ENCODE peak calls at places on chromosomes 12 and 14, in five cellular contexts. One of them, this sample, is unnamed. For H3K36me3, the result is how much of the 10 kb centered on the place peaks cover.

GRCh38 chr14:33369972-33370371 is 431.3 kb downstream of the NPAS3 start:
- DNase-seq in pancreas: no peak
- DNase-seq in GM12878: peak
- DNase-seq in RWPE2: no peak
- DNase-seq in mucosa of descending colon: no peak
- DNase-seq in this sample: no peak

GRCh38 chr14:33249361-33249760 is 310.7 kb downstream of the NPAS3 start:
- DNase-seq in pancreas: no peak
- DNase-seq in GM12878: no peak
- DNase-seq in RWPE2: no peak
- DNase-seq in mucosa of descending colon: no peak
- DNase-seq in this sample: no peak

GRCh38 chr14:64942531-64943111 is at the start of gene GPX2:
- DNase-seq in pancreas: peak
- DNase-seq in GM12878: no peak
- DNase-seq in RWPE2: no peak
- DNase-seq in mucosa of descending colon: peak
- DNase-seq in this sample: no peak

GRCh38 chr12:87813476-87814234 is 215.5 kb downstream of the C12orf50 start:
- DNase-seq in pancreas: no peak
- DNase-seq in GM12878: no peak
- DNase-seq in RWPE2: no peak
- DNase-seq in mucosa of descending colon: no peak
- DNase-seq in this sample: no peak

GRCh38 chr12:63068857-63069442 is 82.1 kb downstream of the AVPR1A start:
- DNase-seq in pancreas: no peak
- DNase-seq in GM12878: no peak
- DNase-seq in RWPE2: no peak
- DNase-seq in mucosa of descending colon: peak
- DNase-seq in this sample: no peak

GRCh38 chr12:3379079-3379478 is 111.9 kb upstream of the PRMT8 start:
- DNase-seq in pancreas: no peak
- DNase-seq in GM12878: no peak
- DNase-seq in RWPE2: no peak
- DNase-seq in mucosa of descending colon: no peak
- DNase-seq in this sample: no peak

GRCh38 chr14:30291216-30291615 is 267.7 kb upstream of the G2E3 start:
- DNase-seq in pancreas: no peak
- DNase-seq in GM12878: no peak
- DNase-seq in RWPE2: no peak
- DNase-seq in mucosa of descending colon: no peak
- DNase-seq in this sample: peak

GRCh38 chr12:46921754-46922113 is 95.9 kb upstream of the SLC38A4 start:
- DNase-seq in pancreas: no peak
- DNase-seq in GM12878: no peak
- DNase-seq in RWPE2: no peak
- DNase-seq in mucosa of descending colon: no peak
- DNase-seq in this sample: no peak

GRCh38 chr12:121003650-121004049 is 12.6 kb downstream of the C12orf43 start:
- DNase-seq in pancreas: no peak
- DNase-seq in GM12878: no peak
- DNase-seq in RWPE2: no peak
- DNase-seq in mucosa of descending colon: peak
- DNase-seq in this sample: no peak

GRCh38 chr12:89504560-89505346 is 19.8 kb downstream of the GALNT4 start:
- DNase-seq in pancreas: no peak
- DNase-seq in GM12878: no peak
- DNase-seq in RWPE2: no peak
- DNase-seq in mucosa of descending colon: no peak
- DNase-seq in this sample: no peak

GRCh38 chr12:1360812-1361211 is 233.6 kb downstream of the FBXL14 start:
- DNase-seq in pancreas: no peak
- DNase-seq in GM12878: no peak
- DNase-seq in RWPE2: no peak
- DNase-seq in mucosa of descending colon: no peak
- DNase-seq in this sample: no peak

GRCh38 chr12:11902525-11902875 is 168.2 kb upstream of the BCL2L14 start:
- DNase-seq in pancreas: no peak
- DNase-seq in GM12878: no peak
- DNase-seq in RWPE2: no peak
- DNase-seq in mucosa of descending colon: no peak
- DNase-seq in this sample: no peak

GRCh38 chr14:49768301-49769121 is 558 bp downstream of the KLHDC2 start:
- DNase-seq in pancreas: peak
- DNase-seq in GM12878: no peak
- DNase-seq in RWPE2: peak
- DNase-seq in mucosa of descending colon: peak
- DNase-seq in this sample: peak

GRCh38 chr12:16076553-16076952 is 165.4 kb downstream of the DERA start:
- DNase-seq in pancreas: no peak
- DNase-seq in GM12878: no peak
- DNase-seq in RWPE2: no peak
- DNase-seq in mucosa of descending colon: peak
- DNase-seq in this sample: no peak

GRCh38 chr12:99914206-99914605 is 70.5 kb downstream of the ANKS1B start:
- DNase-seq in pancreas: no peak
- DNase-seq in GM12878: no peak
- DNase-seq in RWPE2: no peak
- DNase-seq in mucosa of descending colon: no peak
- DNase-seq in this sample: no peak

GRCh38 chr12:72201457-72201856 is 70.7 kb upstream of the TRHDE start:
- DNase-seq in pancreas: no peak
- DNase-seq in GM12878: no peak
- DNase-seq in RWPE2: no peak
- DNase-seq in mucosa of descending colon: no peak
- DNase-seq in this sample: no peak

GRCh38 chr14:50008562-50009355 is 107.6 kb downstream of the VCPKMT start:
- DNase-seq in pancreas: no peak
- DNase-seq in GM12878: no peak
- DNase-seq in RWPE2: peak
- DNase-seq in mucosa of descending colon: no peak
- DNase-seq in this sample: no peak

GRCh38 chr14:35826218-35826951 is at the start of gene BRMS1L:
- DNase-seq in pancreas: peak
- DNase-seq in GM12878: peak
- DNase-seq in RWPE2: peak
- DNase-seq in mucosa of descending colon: peak
- DNase-seq in this sample: peak
- TF ChIP-seq CTCF in pancreas: no peak
- TF ChIP-seq CTCF in GM12878: no peak
- TF ChIP-seq CTCF in RWPE2: no peak
- TF ChIP-seq CTCF in mucosa of descending colon: no peak
- TF ChIP-seq CTCF in this sample: peak

GRCh38 chr14:54481695-54482094 is 7.1 kb downstream of the GMFB start:
- DNase-seq in pancreas: no peak
- DNase-seq in GM12878: no peak
- DNase-seq in RWPE2: no peak
- DNase-seq in mucosa of descending colon: no peak
- DNase-seq in this sample: no peak
- H3K36me3 ChIP-seq in pancreas: under half
- H3K36me3 ChIP-seq in GM12878: under half
- H3K36me3 ChIP-seq in RWPE2: half or more
- H3K36me3 ChIP-seq in mucosa of descending colon: under half
- H3K36me3 ChIP-seq in this sample: under half

GRCh38 chr14:20460458-20461229 is 590 bp downstream of the PIP4P1 start:
- DNase-seq in pancreas: peak
- DNase-seq in GM12878: peak
- DNase-seq in RWPE2: no peak
- DNase-seq in mucosa of descending colon: peak
- DNase-seq in this sample: peak
- TF ChIP-seq CTCF in pancreas: no peak
- TF ChIP-seq CTCF in GM12878: no peak
- TF ChIP-seq CTCF in RWPE2: no peak
- TF ChIP-seq CTCF in mucosa of descending colon: no peak
- TF ChIP-seq CTCF in this sample: no peak

DNA sequence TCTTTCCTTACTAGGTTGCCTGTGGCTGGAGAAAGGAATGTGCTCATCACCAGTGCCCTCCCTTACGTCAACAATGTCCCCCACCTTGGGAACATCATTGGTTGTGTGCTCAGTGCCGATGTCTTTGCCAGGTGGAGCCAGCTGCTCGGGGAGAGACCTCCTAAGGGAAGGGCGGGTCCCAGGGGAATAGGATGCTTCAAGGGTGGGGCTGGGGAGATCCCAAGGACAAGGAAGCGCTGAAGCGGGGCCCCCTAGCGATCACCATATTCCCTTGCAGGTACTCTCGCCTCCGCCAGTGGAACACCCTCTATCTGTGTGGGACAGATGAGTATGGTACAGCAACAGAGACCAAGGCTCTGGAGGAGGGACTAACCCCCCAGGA is 10.3 kb downstream of the MARS1 start:
- DNase-seq in pancreas: no peak
- DNase-seq in GM12878: no peak
- DNase-seq in RWPE2: no peak
- DNase-seq in mucosa of descending colon: no peak
- DNase-seq in this sample: no peak
- H3K36me3 ChIP-seq in pancreas: under half
- H3K36me3 ChIP-seq in GM12878: under half
- H3K36me3 ChIP-seq in RWPE2: half or more
- H3K36me3 ChIP-seq in mucosa of descending colon: under half
- H3K36me3 ChIP-seq in this sample: under half

GRCh38 chr12:57012600-57013465 is 3.5 kb downstream of the TAC3 start:
- DNase-seq in pancreas: no peak
- DNase-seq in GM12878: peak
- DNase-seq in RWPE2: no peak
- DNase-seq in mucosa of descending colon: no peak
- DNase-seq in this sample: no peak
- TF ChIP-seq CTCF in pancreas: no peak
- TF ChIP-seq CTCF in GM12878: no peak
- TF ChIP-seq CTCF in RWPE2: no peak
- TF ChIP-seq CTCF in mucosa of descending colon: no peak
- TF ChIP-seq CTCF in this sample: no peak

GRCh38 chr14:23392613-23393012 is 15.5 kb downstream of the MYH6 start:
- DNase-seq in pancreas: no peak
- DNase-seq in GM12878: no peak
- DNase-seq in RWPE2: no peak
- DNase-seq in mucosa of descending colon: no peak
- DNase-seq in this sample: no peak
- H3K36me3 ChIP-seq in pancreas: under half
- H3K36me3 ChIP-seq in GM12878: under half
- H3K36me3 ChIP-seq in RWPE2: under half
- H3K36me3 ChIP-seq in mucosa of descending colon: under half
- H3K36me3 ChIP-seq in this sample: under half

GRCh38 chr12:110860833-110861291 is 14.1 kb downstream of the CCDC63 start:
- DNase-seq in pancreas: no peak
- DNase-seq in GM12878: no peak
- DNase-seq in RWPE2: no peak
- DNase-seq in mucosa of descending colon: no peak
- DNase-seq in this sample: no peak

GRCh38 chr12:110863161-110863560 is 16.4 kb downstream of the CCDC63 start:
- DNase-seq in pancreas: no peak
- DNase-seq in GM12878: no peak
- DNase-seq in RWPE2: no peak
- DNase-seq in mucosa of descending colon: no peak
- DNase-seq in this sample: no peak

GRCh38 chr12:110862331-110862730 is 15.5 kb downstream of the CCDC63 start:
- DNase-seq in pancreas: no peak
- DNase-seq in GM12878: no peak
- DNase-seq in RWPE2: no peak
- DNase-seq in mucosa of descending colon: no peak
- DNase-seq in this sample: no peak

GRCh38 chr12:110858848-110859247 is 12.1 kb downstream of the CCDC63 start:
- DNase-seq in pancreas: no peak
- DNase-seq in GM12878: no peak
- DNase-seq in RWPE2: no peak
- DNase-seq in mucosa of descending colon: no peak
- DNase-seq in this sample: no peak

DNA sequence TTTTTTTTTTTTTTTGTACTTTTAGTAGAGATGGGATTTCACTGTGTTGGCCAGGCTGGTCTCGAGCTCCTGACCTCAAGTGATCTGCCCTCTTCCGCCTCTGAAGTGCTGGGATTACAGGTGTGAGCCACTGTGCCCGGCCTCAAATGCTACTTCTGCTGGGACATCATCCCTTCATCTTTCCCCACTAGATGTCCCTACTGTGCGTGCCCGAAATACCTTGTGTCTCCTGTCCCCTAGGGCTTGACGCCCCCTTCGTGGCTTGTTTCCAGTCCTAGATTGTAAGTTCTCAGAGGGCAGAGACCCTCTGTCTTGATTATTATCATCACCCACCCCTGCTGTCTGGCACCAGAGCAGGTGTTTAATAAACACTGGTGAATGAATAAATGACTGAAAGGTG is 14.9 kb downstream of the CCDC63 start:
- DNase-seq in pancreas: no peak
- DNase-seq in GM12878: no peak
- DNase-seq in RWPE2: no peak
- DNase-seq in mucosa of descending colon: no peak
- DNase-seq in this sample: no peak
- TF ChIP-seq CTCF in pancreas: no peak
- TF ChIP-seq CTCF in GM12878: peak
- TF ChIP-seq CTCF in RWPE2: no peak
- TF ChIP-seq CTCF in mucosa of descending colon: no peak
- TF ChIP-seq CTCF in this sample: no peak

GRCh38 chr12:131938082-131938481 is 9.0 kb downstream of the PUS1 start:
- DNase-seq in pancreas: no peak
- DNase-seq in GM12878: no peak
- DNase-seq in RWPE2: no peak
- DNase-seq in mucosa of descending colon: no peak
- DNase-seq in this sample: no peak

GRCh38 chr12:131930510-131930909 is 1.4 kb downstream of the PUS1 start:
- DNase-seq in pancreas: no peak
- DNase-seq in GM12878: no peak
- DNase-seq in RWPE2: no peak
- DNase-seq in mucosa of descending colon: no peak
- DNase-seq in this sample: no peak

GRCh38 chr12:131933387-131933786 is 4.3 kb downstream of the PUS1 start:
- DNase-seq in pancreas: no peak
- DNase-seq in GM12878: no peak
- DNase-seq in RWPE2: no peak
- DNase-seq in mucosa of descending colon: no peak
- DNase-seq in this sample: no peak

GRCh38 chr12:131939007-131939406 is 9.9 kb downstream of the PUS1 start:
- DNase-seq in pancreas: no peak
- DNase-seq in GM12878: no peak
- DNase-seq in RWPE2: peak
- DNase-seq in mucosa of descending colon: peak
- DNase-seq in this sample: no peak

GRCh38 chr12:131934535-131934934 is 5.5 kb downstream of the PUS1 start:
- DNase-seq in pancreas: no peak
- DNase-seq in GM12878: no peak
- DNase-seq in RWPE2: no peak
- DNase-seq in mucosa of descending colon: no peak
- DNase-seq in this sample: no peak
- H3K36me3 ChIP-seq in pancreas: under half
- H3K36me3 ChIP-seq in GM12878: under half
- H3K36me3 ChIP-seq in RWPE2: half or more
- H3K36me3 ChIP-seq in mucosa of descending colon: under half
- H3K36me3 ChIP-seq in this sample: under half